ENCODE peak calls at places on chromosomes 7 and 10, in ten cellular contexts. C, U, P, X, Z, V, Q, K, G and R are unnamed samples. For H3K36me3 and H3K4me1, the result is how much of the 10 kb centered on the place peaks cover.

GRCh38 chr7:102103027-102103372 is 183.7 kb upstream of the SH2B2 start:
- DNase-seq in Z (no peak), C (no peak), V (no peak), Q (no peak), P (no peak), X (no peak), U (no peak), K (no peak), G (no peak), R (no peak)

GRCh38 chr10:76301950-76302349 is 870.5 kb downstream of the LRMDA start:
- DNase-seq in P (no peak), Z (no peak), K (no peak), Q (no peak), G (no peak), V (no peak), U (no peak), C (no peak), X (no peak), R (no peak)

GRCh38 chr7:100626530-100627237 is 14.3 kb downstream of the MOSPD3 start:
- DNase-seq in Q (peak), K (peak), X (peak), Z (peak), P (peak), V (peak), U (peak), G (peak), C (peak), R (peak)

GRCh38 chr7:47724335-47724982 is 142.5 kb upstream of the TNS3 start:
- DNase-seq in K (no peak), P (no peak), Q (no peak), G (no peak), C (no peak), U (no peak), X (no peak), V (no peak), Z (no peak), R (no peak)

GRCh38 chr7:98186452-98187137 is 24.6 kb upstream of the BHLHA15 start:
- DNase-seq in K (no peak), C (no peak), X (no peak), G (no peak), P (no peak), Z (no peak), U (no peak), V (no peak), Q (no peak), R (no peak)

GRCh38 chr10:123149568-123150228 is 1.8 kb downstream of the HMX2 start:
- DNase-seq in C (no peak), U (peak), G (no peak), P (no peak), Q (no peak), Z (no peak), X (no peak), K (no peak), V (peak), R (no peak)

GRCh38 chr7:151696738-151697514 is 177.2 kb upstream of the RHEB start:
- DNase-seq in G (peak), C (peak), X (no peak), U (peak), V (no peak), P (no peak), Q (no peak), K (no peak), Z (no peak), R (no peak)

GRCh38 chr7:37732253-37732652 is 48.7 kb downstream of the GPR141 start:
- DNase-seq in V (peak), X (peak), Q (peak), G (peak), U (peak), Z (no peak), K (peak), C (peak), P (peak), R (peak)

GRCh38 chr7:1859266-1860035 is 189.4 kb downstream of the ELFN1 start:
- DNase-seq in U (no peak), X (no peak), G (no peak), Q (no peak), K (no peak), P (no peak), Z (no peak), V (no peak), C (no peak), R (no peak)

GRCh38 chr7:105875505-105875904 is 894 bp downstream of the ATXN7L1 start:
- DNase-seq in G (no peak), Q (no peak), P (no peak), Z (no peak), C (no peak), U (no peak), X (no peak), V (no peak), K (no peak), R (no peak)

GRCh38 chr7:2140216-2140870 is 92.4 kb downstream of the MAD1L1 start:
- DNase-seq in V (no peak), G (no peak), C (no peak), Z (no peak), U (no peak), X (no peak), Q (no peak), P (no peak), K (no peak), R (no peak)

GRCh38 chr7:71414490-71414889 is 282.5 kb downstream of the GALNT17 start:
- DNase-seq in Z (no peak), V (no peak), U (peak), X (no peak), K (no peak), P (no peak), G (no peak), C (no peak), Q (no peak), R (no peak)

GRCh38 chr7:107993879-107994278 is 9.1 kb downstream of the LAMB1 start:
- DNase-seq in C (peak), Z (no peak), K (no peak), Q (no peak), X (no peak), V (no peak), P (no peak), G (no peak), U (no peak), R (no peak)

GRCh38 chr7:107994366-107994765 is 8.6 kb downstream of the LAMB1 start:
- DNase-seq in X (no peak), U (no peak), V (no peak), C (no peak), P (no peak), K (no peak), Q (no peak), G (no peak), Z (no peak), R (no peak)

GRCh38 chr7:107995184-107996071 is 7.5 kb downstream of the LAMB1 start:
- DNase-seq in U (no peak), V (peak), C (no peak), Q (no peak), G (no peak), P (no peak), Z (no peak), X (no peak), K (no peak), R (peak)

DNA sequence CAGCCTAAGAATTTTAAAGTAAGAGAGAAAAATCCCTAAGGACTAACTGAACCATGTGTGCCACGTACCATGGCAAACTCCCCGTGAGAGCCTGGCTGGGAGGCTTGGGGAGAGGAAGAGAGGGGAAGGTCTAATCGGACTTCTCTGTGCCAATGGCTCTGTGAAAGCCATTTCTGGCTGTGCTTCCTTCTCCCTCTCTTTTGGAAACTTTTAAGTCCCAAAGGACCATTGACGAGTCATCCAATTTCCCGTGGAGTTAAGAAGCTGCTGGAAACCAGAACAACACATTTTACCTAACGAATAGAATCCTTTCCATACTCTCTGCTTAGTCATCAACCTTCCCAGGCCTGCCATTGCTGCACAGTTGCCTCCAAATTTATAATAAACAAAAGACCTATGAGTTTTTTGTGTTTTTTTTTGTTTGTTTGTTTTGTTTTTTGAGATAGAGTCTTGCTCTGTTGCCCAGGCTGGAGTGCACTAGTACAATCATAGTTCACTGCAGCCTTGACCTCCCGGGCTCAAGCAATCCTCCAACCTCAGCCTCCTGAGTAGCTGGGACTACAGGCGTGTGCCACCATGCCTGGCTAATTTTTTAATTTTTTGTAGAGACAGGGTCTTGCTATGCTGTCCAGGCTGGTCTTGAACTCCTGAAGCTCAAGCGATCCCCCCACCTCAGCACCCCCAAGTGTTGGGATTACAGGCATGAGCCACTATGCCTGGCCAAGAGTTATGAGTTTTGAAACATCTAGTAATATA is 13.2 kb downstream of the LAMB1 start:
- DNase-seq in V (no peak), P (no peak), Q (no peak), G (no peak), U (no peak), C (no peak), Z (no peak), K (no peak), X (no peak), R (no peak)
- TF ChIP-seq POLR2A in V (no peak), P (no peak), Q (no peak), G (no peak), U (no peak), C (no peak), Z (no peak), K (no peak), X (no peak), R (no peak)

GRCh38 chr7:30057741-30058140 is 29.5 kb downstream of the PLEKHA8 start:
- DNase-seq in X (no peak), V (no peak), Z (no peak), G (no peak), C (no peak), P (no peak), U (no peak), K (no peak), Q (no peak), R (no peak)
- H3K36me3 ChIP-seq in X (under half), V (under half), Z (under half), G (under half), C (under half), P (under half), U (under half), K (under half), Q (under half), R (under half)

DNA sequence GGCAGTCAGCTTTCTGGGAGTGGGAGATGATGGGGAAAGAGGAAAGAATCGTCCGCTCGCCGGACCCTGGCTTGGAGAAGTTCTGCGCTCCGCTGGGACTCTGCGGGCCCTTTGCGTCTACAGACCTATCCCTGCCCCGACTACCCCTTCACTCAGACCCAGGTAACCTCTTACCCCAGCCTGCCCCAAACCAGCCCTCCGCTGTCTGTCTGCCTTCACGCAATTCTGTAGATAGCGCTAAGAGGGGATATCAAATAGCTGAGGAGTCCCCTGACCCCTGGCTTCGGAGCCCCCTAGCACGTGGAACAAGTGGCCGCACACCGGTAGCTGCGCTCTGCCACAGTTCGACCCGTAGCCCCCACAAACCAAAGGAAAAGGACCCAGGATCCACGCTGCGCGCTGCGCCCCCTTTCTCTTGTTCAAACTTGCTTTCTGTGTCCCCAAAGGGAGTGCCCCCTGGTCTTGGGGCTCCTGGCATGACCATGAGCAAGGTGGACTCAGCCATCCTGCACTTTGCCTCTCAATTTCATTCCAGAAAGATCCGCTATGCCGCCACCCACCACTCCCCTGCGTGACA is 7.0 kb downstream of the HOXA4 start:
- DNase-seq in Z (no peak), K (no peak), V (peak), C (no peak), U (no peak), P (no peak), G (no peak), Q (peak), X (no peak), R (no peak)
- H3K4me1 ChIP-seq in Z (under half), K (under half), V (under half), C (half or more), U (under half), P (under half), G (under half), Q (under half), X (under half), R (under half)

GRCh38 chr10:97785731-97786130 is 13.9 kb upstream of the SFRP5 start:
- DNase-seq in V (no peak), K (no peak), U (no peak), Z (no peak), C (no peak), X (no peak), G (no peak), P (no peak), Q (no peak), R (no peak)

GRCh38 chr10:97789770-97790397 is 18.1 kb upstream of the SFRP5 start:
- DNase-seq in G (no peak), C (no peak), V (no peak), Z (no peak), P (no peak), U (no peak), Q (no peak), K (no peak), X (no peak), R (no peak)

GRCh38 chr10:97785231-97785630 is 13.4 kb upstream of the SFRP5 start:
- DNase-seq in U (no peak), Q (no peak), G (no peak), V (no peak), C (no peak), K (no peak), Z (no peak), P (no peak), X (no peak), R (no peak)

GRCh38 chr10:97792058-97792721 is 20.4 kb upstream of the SFRP5 start:
- DNase-seq in V (peak), G (peak), C (peak), K (peak), Z (peak), U (peak), Q (peak), X (peak), P (peak), R (peak)

DNA sequence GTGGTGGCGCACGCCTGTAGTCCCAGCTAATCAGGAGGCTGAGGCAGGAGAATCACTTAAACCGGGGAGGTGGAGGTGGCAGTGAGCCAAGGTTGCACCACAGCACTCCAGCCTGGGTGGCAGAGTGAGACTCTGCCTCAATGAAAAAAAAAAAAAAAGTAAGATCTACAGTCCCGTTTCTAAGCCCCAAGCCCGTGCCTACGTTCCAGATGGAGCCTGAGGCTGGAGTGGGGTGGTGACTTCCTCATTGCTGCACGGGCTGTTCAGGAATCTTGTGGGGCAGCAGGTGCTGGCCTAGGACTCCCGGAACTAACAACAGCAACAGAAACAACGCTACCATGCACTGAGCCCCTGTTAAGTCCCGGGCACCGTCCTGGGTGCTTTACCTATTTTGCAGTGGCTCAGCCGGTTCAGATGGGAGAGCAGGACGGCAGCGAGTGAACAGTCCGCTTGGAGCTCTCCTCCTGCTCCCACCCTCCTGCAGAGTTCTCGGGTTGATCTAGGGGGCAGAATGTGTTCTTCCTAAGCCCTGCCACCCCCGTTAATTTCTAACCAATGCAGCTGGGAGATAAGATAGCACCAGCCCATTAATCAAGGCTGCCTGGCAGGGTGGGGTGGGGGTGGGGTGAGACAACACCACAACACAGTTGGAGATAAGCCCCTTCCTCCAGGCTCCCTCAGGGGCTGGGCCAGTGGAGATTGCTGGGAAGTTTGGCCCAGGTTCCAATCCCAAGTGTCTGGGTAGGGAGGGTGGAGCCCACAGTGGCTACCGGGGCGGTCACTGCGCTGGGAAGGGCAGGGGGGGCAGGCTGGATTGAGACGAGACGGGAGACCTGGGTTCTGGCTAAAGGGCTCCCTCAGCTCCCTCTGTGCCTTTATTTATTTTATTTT is 17.0 kb upstream of the SFRP5 start:
- DNase-seq in P (no peak), U (peak), V (no peak), K (no peak), C (peak), G (no peak), X (no peak), Z (no peak), Q (no peak), R (no peak)
- TF ChIP-seq POLR2A in P (no peak), U (peak), V (no peak), K (no peak), C (no peak), G (no peak), X (no peak), Z (no peak), Q (no peak), R (no peak)

GRCh38 chr10:87059401-87059800 is 35.2 kb downstream of the GLUD1 start:
- DNase-seq in Q (no peak), Z (no peak), U (no peak), P (no peak), K (no peak), V (no peak), G (no peak), C (no peak), X (no peak), R (no peak)

GRCh38 chr10:87058171-87058570 is 36.5 kb downstream of the GLUD1 start:
- DNase-seq in V (no peak), Z (no peak), X (no peak), U (no peak), Q (no peak), C (no peak), P (no peak), K (no peak), G (no peak), R (no peak)

GRCh38 chr10:87053121-87053520 is 33.0 kb downstream of the FAM25A start:
- DNase-seq in Q (no peak), X (no peak), C (no peak), U (peak), Z (no peak), G (peak), K (peak), P (no peak), V (no peak), R (no peak)

GRCh38 chr10:87053577-87054181 is 33.6 kb downstream of the FAM25A start:
- DNase-seq in C (no peak), U (no peak), V (no peak), Q (no peak), Z (no peak), X (no peak), G (no peak), P (no peak), K (no peak), R (no peak)

DNA sequence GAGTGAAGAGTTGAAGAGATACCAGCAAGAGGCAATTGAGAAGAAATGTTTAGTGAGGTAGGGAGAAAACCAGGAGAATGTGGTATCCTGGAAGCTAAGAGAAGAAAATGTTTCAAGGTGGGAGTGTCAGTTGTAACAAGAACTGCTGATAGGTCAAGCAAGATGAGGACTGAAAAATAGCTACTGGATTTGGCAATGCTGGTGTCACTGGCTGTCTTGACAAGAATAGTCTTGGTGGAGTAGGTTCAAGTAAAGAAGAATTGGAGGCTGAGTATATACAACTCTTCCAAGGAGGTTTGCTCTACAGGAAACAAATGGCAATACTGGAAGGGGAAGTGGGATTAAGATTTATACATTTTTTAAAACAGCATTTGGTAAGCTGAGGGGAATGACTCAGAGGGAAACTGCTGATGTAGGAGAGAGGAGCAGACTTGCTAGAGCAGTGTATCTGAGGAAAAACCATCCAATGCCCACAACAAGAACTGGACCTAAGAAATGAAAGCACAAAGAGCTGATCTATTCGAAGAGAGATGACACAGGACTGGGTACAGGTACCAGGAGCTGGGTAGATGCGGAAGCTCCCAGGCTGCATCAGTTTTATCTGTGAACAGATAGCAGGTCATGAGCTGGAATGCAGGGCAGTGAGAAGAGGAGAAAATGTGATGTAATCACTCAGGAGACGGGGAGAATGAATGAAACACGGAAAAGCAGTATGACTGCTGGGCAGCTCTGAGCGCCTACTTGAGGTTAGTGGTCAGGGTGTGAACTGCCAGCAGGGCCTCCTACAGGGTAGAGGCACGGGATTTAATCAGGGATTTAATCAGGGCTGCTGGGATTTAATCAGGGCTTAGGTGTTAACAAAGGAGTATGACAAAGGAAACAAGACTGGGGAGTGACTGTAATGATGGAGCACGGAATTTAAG is 34.5 kb downstream of the FAM25A start:
- DNase-seq in U (no peak), X (no peak), Z (no peak), V (no peak), Q (no peak), K (no peak), P (no peak), C (no peak), G (no peak), R (no peak)
- H3K36me3 ChIP-seq in U (under half), X (under half), Z (under half), V (under half), Q (half or more), K (under half), P (under half), C (half or more), G (under half), R (half or more)

DNA sequence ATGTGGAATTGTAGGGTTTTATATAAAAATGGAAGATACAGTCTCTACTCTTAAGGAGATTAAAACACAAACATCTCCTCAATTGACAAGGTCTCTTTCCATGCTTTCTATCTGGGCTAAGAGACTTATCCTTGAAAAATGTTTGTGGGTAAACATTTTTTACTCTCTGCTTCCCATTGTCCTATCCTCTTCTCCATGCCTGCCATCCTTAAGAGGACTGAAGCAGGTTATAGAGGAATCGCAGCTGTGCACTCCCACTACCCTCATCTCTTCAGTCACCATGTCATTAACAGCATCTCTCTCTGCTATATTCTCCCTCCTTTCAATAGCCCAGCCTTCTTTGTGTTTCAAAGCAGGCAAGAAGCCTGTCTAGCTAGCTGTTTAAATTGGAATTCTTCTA is 22.6 kb downstream of the COL1A2 start:
- DNase-seq in V (no peak), Z (no peak), U (no peak), K (no peak), Q (no peak), C (no peak), X (no peak), P (no peak), G (no peak), R (no peak)
- H3K4me1 ChIP-seq in V (under half), Z (under half), U (under half), K (under half), Q (under half), C (under half), X (under half), P (under half), G (under half), R (under half)